ENCODE peak calls at places on chromosomes 5 and 9, in six cellular contexts. N is ovary, K is K562, R is Panc1, J is left ventricle myocardium inferior, S is upper lobe of right lung. Y is an unnamed sample. For H3K9me3, the result is how much of the 10 kb centered on the place peaks cover.

GRCh38 chr5:76204713-76205112 is 121.5 kb downstream of the SV2C start:
- DNase-seq in N (no peak), K (no peak), R (no peak), J (no peak), S (no peak), Y (no peak)

GRCh38 chr5:58266402-58266801 is 193.5 kb downstream of the PLK2 start:
- DNase-seq in N (no peak), K (no peak), R (no peak), J (no peak), S (no peak), Y (no peak)

GRCh38 chr5:168714046-168714445 is 134.9 kb upstream of the PANK3 start:
- DNase-seq in N (no peak), K (no peak), R (no peak), J (no peak), S (no peak), Y (no peak)

GRCh38 chr5:132951858-132952257 is 11.6 kb downstream of the AFF4 start:
- DNase-seq in N (no peak), K (no peak), R (no peak), J (no peak), S (no peak), Y (no peak)

GRCh38 chr5:137075163-137075970 is 423.8 kb downstream of the SPOCK1 start:
- DNase-seq in N (peak), K (peak), R (peak), J (peak), S (peak), Y (no peak)

GRCh38 chr5:58156977-58157701 is 302.7 kb downstream of the PLK2 start:
- DNase-seq in N (no peak), K (no peak), R (no peak), J (peak), S (no peak), Y (no peak)

GRCh38 chr5:168262042-168262743 is 29.3 kb upstream of the WWC1 start:
- DNase-seq in N (no peak), K (no peak), R (no peak), J (no peak), S (no peak), Y (no peak)

GRCh38 chr5:98769256-98770157 is 4.0 kb upstream of the RGMB start:
- DNase-seq in N (peak), K (no peak), R (no peak), J (peak), S (peak), Y (no peak)

GRCh38 chr9:81683704-81684103 is 5.6 kb downstream of the TLE1 start:
- DNase-seq in N (no peak), K (no peak), R (no peak), J (no peak), S (no peak), Y (no peak)

GRCh38 chr5:83009408-83009807 is 67.8 kb downstream of the TMEM167A start:
- DNase-seq in N (no peak), K (no peak), R (no peak), J (no peak), S (no peak), Y (no peak)

GRCh38 chr5:143349127-143349526 is 54.4 kb downstream of the NR3C1 start:
- DNase-seq in N (no peak), K (peak), R (no peak), J (no peak), S (no peak), Y (no peak)

GRCh38 chr5:169812786-169813185 is 167.5 kb downstream of the INSYN2B start:
- DNase-seq in N (no peak), K (no peak), R (no peak), J (no peak), S (no peak), Y (no peak)

GRCh38 chr9:14992025-14992424 is 81.8 kb upstream of the FREM1 start:
- DNase-seq in N (no peak), K (peak), R (no peak), J (no peak), S (no peak), Y (no peak)

GRCh38 chr9:75599249-75599648 is 291.2 kb upstream of the PCSK5 start:
- DNase-seq in N (no peak), K (no peak), R (no peak), J (no peak), S (no peak), Y (peak)

GRCh38 chr9:93820667-93821306 is 134.4 kb downstream of the BARX1 start:
- DNase-seq in N (no peak), K (peak), R (no peak), J (no peak), S (no peak), Y (no peak)

GRCh38 chr5:144169904-144170275 is 569 bp downstream of the YIPF5 start:
- DNase-seq in N (no peak), K (no peak), R (no peak), J (no peak), S (no peak), Y (no peak)

GRCh38 chr5:145244788-145245187 is 590.4 kb downstream of the PRELID2 start:
- DNase-seq in N (no peak), K (no peak), R (no peak), J (no peak), S (no peak), Y (no peak)

GRCh38 chr5:150446103-150446502 is 3.4 kb downstream of the RPS14 start:
- DNase-seq in N (no peak), K (no peak), R (no peak), J (no peak), S (no peak), Y (no peak)

GRCh38 chr5:131491749-131492148 is 143.3 kb downstream of the RAPGEF6 start:
- DNase-seq in N (no peak), K (no peak), R (no peak), J (no peak), S (no peak), Y (no peak)

GRCh38 chr9:15889555-15889954 is 336.7 kb downstream of the CCDC171 start:
- DNase-seq in N (no peak), K (no peak), R (no peak), J (no peak), S (no peak), Y (no peak)

GRCh38 chr5:81165493-81166119 is 67.5 kb upstream of the CKMT2 start:
- DNase-seq in N (peak), K (peak), R (peak), J (peak), S (peak), Y (no peak)

GRCh38 chr5:14908195-14908594 is 36.6 kb upstream of the ANKH start:
- DNase-seq in N (no peak), K (no peak), R (no peak), J (no peak), S (no peak), Y (no peak)

GRCh38 chr5:148635321-148636083 is 18.8 kb downstream of the HTR4 start:
- DNase-seq in N (no peak), K (no peak), R (no peak), J (no peak), S (no peak), Y (no peak)

GRCh38 chr5:73135429-73136276 is 15.3 kb downstream of the TMEM171 start:
- DNase-seq in N (no peak), K (peak), R (no peak), J (no peak), S (no peak), Y (no peak)

GRCh38 chr9:120925535-120926396 is 830 bp downstream of the TRAF1 start:
- DNase-seq in N (no peak), K (peak), R (peak), J (no peak), S (no peak), Y (no peak)

GRCh38 chr5:23014251-23014650 is 161.1 kb upstream of the CDH12 start:
- DNase-seq in N (no peak), K (no peak), R (no peak), J (no peak), S (no peak), Y (no peak)

GRCh38 chr9:99011161-99011709 is 67.5 kb downstream of the COL15A1 start:
- DNase-seq in N (no peak), K (no peak), R (no peak), J (no peak), S (no peak), Y (peak)
- H3K9me3 ChIP-seq in N (under half), K (under half), R (under half), J (under half), S (under half), Y (under half)

DNA sequence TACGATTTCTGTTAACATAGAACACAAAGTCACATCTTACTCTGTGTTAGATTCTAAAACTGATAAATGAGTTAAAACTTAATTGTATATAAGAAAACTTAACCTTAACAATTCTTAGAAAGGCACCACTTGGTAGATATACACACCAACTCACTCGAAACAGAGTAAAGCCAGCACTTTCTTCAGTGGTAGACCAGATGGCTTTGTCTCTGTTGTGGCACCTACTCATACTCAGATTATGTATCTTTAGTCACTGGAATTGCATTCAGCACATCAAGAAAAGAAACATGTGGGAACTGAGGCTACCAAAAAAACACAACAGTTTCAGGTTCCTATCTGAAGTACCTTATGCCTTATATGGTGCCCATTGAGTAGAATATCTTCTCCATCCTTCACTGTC is 192.5 kb downstream of the ZNF608 start:
- DNase-seq in N (no peak), K (no peak), R (no peak), J (no peak), S (no peak), Y (no peak)
- H3K4me3 ChIP-seq in N (no peak), K (no peak), R (no peak), J (no peak), S (no peak), Y (no peak)

GRCh38 chr9:2319421-2319820 is 302.2 kb upstream of the VLDLR start:
- DNase-seq in N (no peak), K (no peak), R (no peak), J (no peak), S (no peak), Y (no peak)

GRCh38 chr9:2311920-2312319 is 296.8 kb downstream of the SMARCA2 start:
- DNase-seq in N (no peak), K (no peak), R (no peak), J (no peak), S (no peak), Y (no peak)

GRCh38 chr9:2317591-2317990 is 302.4 kb downstream of the SMARCA2 start:
- DNase-seq in N (no peak), K (no peak), R (no peak), J (no peak), S (no peak), Y (no peak)

GRCh38 chr9:2313512-2313911 is 298.4 kb downstream of the SMARCA2 start:
- DNase-seq in N (no peak), K (no peak), R (no peak), J (no peak), S (no peak), Y (no peak)
- H3K9me3 ChIP-seq in N (under half), K (under half), R (under half), J (half or more), S (under half), Y (under half)

GRCh38 chr9:136545966-136546696 is at the start of gene NOTCH1:
- DNase-seq in N (peak), K (peak), R (no peak), J (peak), S (peak), Y (peak)
- H3K4me3 ChIP-seq in N (peak), K (peak), R (peak), J (peak), S (peak), Y (peak)

GRCh38 chr5:158465379-158465972 is 606.5 kb upstream of the CLINT1 start:
- DNase-seq in N (no peak), K (no peak), R (no peak), J (no peak), S (no peak), Y (no peak)
- H3K9me3 ChIP-seq in N (under half), K (under half), R (under half), J (under half), S (under half), Y (under half)

GRCh38 chr9:35158501-35159280 is 3.1 kb upstream of the UNC13B start:
- DNase-seq in N (no peak), K (no peak), R (no peak), J (no peak), S (no peak), Y (no peak)

GRCh38 chr9:35161713-35162604 is at the start of gene UNC13B:
- DNase-seq in N (peak), K (peak), R (peak), J (peak), S (peak), Y (peak)

GRCh38 chr9:35164711-35165110 is 2.9 kb downstream of the UNC13B start:
- DNase-seq in N (no peak), K (no peak), R (no peak), J (no peak), S (no peak), Y (no peak)

GRCh38 chr9:35163413-35163812 is 1.6 kb downstream of the UNC13B start:
- DNase-seq in N (no peak), K (no peak), R (no peak), J (no peak), S (no peak), Y (no peak)

DNA sequence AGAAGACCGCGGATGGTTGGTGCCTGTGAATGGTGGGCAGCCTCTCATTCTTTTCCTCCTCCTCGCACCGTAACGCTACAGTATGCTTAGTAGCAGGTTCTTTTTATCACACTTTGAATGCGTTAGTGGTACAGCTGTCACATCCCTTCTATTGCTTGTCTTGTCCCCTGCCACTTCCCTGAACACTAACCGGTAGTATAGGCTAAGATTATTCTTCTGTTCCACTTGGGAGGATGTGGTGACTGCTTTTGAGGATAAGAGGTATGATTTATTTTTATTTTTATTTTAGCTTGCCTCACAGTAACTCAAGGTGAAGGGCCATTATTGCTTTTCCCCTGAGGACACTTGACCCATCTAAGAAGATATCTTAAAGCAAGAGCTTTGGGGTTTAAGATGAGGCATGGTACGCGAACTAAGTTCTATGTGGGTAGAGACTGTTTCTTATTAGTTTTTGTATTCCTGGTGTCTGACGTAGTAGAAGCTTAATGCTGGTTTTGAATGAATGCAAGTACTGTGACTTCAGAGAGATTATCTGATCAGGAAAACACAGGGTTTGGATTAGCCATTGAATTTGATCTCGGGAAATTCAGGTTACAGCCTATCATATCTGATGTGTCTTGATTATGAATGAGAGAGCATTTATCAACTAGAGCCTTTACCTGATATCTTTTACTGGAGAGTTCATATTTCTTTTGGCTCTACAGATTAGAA is 951 bp downstream of the UNC13B start:
- DNase-seq in N (no peak), K (peak), R (no peak), J (no peak), S (no peak), Y (no peak)
- H3K4me3 ChIP-seq in N (peak), K (peak), R (peak), J (peak), S (peak), Y (peak)